ENCODE peak calls at places on chromosome 22, in seven cellular contexts. X, I, S, L, W, U and N are unnamed samples.
A peak's percentile ranks its signal among the peaks of the same experiment; 100 is the strongest.

GRCh38 chr22:46150615-46151423 is 493 bp downstream of the PPARA start:
- DNase-seq in U (peak; percentile 34), L (peak; percentile 40), S (peak; percentile 52), X (no peak), W (no peak), I (peak; percentile 76), N (no peak)

GRCh38 chr22:27043246-27043645 is 385.9 kb downstream of the MIAT start:
- DNase-seq in L (no peak), U (no peak), W (no peak), S (no peak), X (no peak), I (no peak), N (no peak)

GRCh38 chr22:44585559-44586121 is 87.6 kb upstream of the RTL6 start:
- DNase-seq in W (no peak), L (no peak), S (no peak), U (no peak), I (peak; percentile 56), X (no peak), N (no peak)

GRCh38 chr22:44584256-44584902 is 86.3 kb upstream of the RTL6 start:
- DNase-seq in S (no peak), X (no peak), L (no peak), W (no peak), U (peak; percentile 18), I (peak; percentile 36), N (no peak)

GRCh38 chr22:28783786-28784671 is 11.5 kb downstream of the CCDC117 start:
- DNase-seq in L (no peak), X (no peak), S (peak; percentile 51), U (no peak), I (no peak), W (peak; percentile 15), N (no peak)

GRCh38 chr22:49703391-49703926 is 124.2 kb downstream of the BRD1 start:
- DNase-seq in U (no peak), W (no peak), S (no peak), X (no peak), I (no peak), L (no peak), N (no peak)

GRCh38 chr22:32745251-32745995 is 56.1 kb upstream of the TIMP3 start:
- DNase-seq in X (peak; percentile 90), W (no peak), I (peak; percentile 85), U (peak; percentile 76), L (peak; percentile 41), S (peak; percentile 39), N (no peak)

GRCh38 chr22:20741008-20741633 is 32.8 kb upstream of the SERPIND1 start:
- DNase-seq in X (no peak), S (no peak), L (no peak), W (no peak), I (no peak), U (no peak), N (no peak)

GRCh38 chr22:20607157-20607907 is 99.9 kb downstream of the MED15 start:
- DNase-seq in L (no peak), U (peak; percentile 47), X (no peak), S (no peak), W (no peak), I (no peak), N (no peak)

GRCh38 chr22:30047364-30047738 is 32.9 kb upstream of the HORMAD2 start:
- DNase-seq in S (no peak), X (no peak), U (peak; percentile 38), I (peak; percentile 13), W (no peak), L (no peak), N (no peak)

GRCh38 chr22:31082606-31083376 is 1.7 kb downstream of the SMTN start:
- DNase-seq in I (peak; percentile 94), S (peak; percentile 92), U (peak; percentile 75), X (peak; percentile 65), L (peak; percentile 85), W (no peak), N (no peak)

GRCh38 chr22:31084811-31085492 is 3.8 kb downstream of the SMTN start:
- DNase-seq in I (peak; percentile 96), W (peak; percentile 50), U (peak; percentile 89), L (peak; percentile 86), S (peak; percentile 89), X (no peak), N (no peak)

GRCh38 chr22:28808716-28809355 is 8.5 kb upstream of the XBP1 start:
- DNase-seq in I (no peak), W (no peak), U (no peak), X (no peak), S (no peak), L (no peak), N (no peak)

GRCh38 chr22:25840162-25840561 is 98.2 kb downstream of the MYO18B start:
- DNase-seq in L (no peak), U (no peak), W (no peak), I (no peak), X (no peak), S (no peak), N (no peak)

GRCh38 chr22:45166935-45167334 is 3.2 kb downstream of the NUP50 start:
- DNase-seq in I (no peak), U (no peak), X (no peak), S (no peak), L (no peak), W (no peak), N (no peak)

GRCh38 chr22:46153930-46154329 is 3.6 kb downstream of the PPARA start:
- DNase-seq in X (no peak), S (no peak), I (no peak), U (no peak), L (no peak), W (no peak), N (no peak)

GRCh38 chr22:34281738-34282137 is 361.5 kb upstream of the LARGE1 start:
- DNase-seq in S (no peak), X (no peak), U (no peak), L (no peak), W (no peak), I (no peak), N (no peak)

GRCh38 chr22:30382340-30382739 is 4.9 kb downstream of the RNF215 start:
- DNase-seq in L (no peak), W (no peak), S (no peak), I (no peak), U (no peak), X (no peak), N (no peak)

GRCh38 chr22:30445438-30445936 is 19.9 kb downstream of the MTFP1 start:
- DNase-seq in X (peak; percentile 37), S (no peak), L (no peak), U (no peak), I (no peak), W (no peak), N (no peak)

GRCh38 chr22:44384563-44384940 is 71.8 kb upstream of the SHISAL1 start:
- DNase-seq in U (no peak), L (no peak), S (no peak), X (no peak), W (no peak), I (peak; percentile 40), N (no peak)

GRCh38 chr22:46025225-46025972 is 48.4 kb upstream of the WNT7B start:
- DNase-seq in W (no peak), I (peak; percentile 54), S (no peak), X (no peak), L (no peak), U (no peak), N (no peak)

GRCh38 chr22:35319244-35319985 is 19.7 kb downstream of the TOM1 start:
- DNase-seq in U (no peak), L (no peak), I (no peak), X (no peak), W (no peak), S (no peak), N (no peak)

GRCh38 chr22:49968313-49968830 is 7.8 kb downstream of the PIM3 start:
- DNase-seq in U (peak; percentile 29), S (peak; percentile 20), X (no peak), I (no peak), L (no peak), W (no peak), N (no peak)

DNA sequence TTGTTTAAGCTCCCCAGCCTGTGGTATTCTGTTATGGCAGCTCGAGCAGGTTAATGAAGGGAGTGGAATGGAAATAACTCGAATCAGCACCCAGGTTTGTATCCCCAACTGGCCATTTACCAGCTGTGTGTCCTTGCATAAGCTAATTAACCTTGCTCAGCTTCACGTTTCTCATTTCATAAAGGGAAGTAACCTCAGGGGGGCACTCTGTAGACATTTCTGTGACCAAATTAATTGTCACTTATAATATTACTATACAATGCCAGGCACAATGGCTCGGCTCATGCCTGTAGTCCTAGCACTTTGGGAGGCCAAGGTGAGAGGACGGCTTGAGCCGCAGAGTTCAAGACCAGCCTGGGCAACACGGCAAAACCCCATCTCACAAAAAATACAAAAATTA is 13.8 kb downstream of the ADA2 start:
- DNase-seq in X (no peak), W (no peak), S (no peak), U (no peak), I (no peak), L (no peak), N (no peak)
- TF ChIP-seq CTCF in X (no peak), W (no peak), S (no peak), U (no peak), I (no peak), L (no peak), N (no peak)

DNA sequence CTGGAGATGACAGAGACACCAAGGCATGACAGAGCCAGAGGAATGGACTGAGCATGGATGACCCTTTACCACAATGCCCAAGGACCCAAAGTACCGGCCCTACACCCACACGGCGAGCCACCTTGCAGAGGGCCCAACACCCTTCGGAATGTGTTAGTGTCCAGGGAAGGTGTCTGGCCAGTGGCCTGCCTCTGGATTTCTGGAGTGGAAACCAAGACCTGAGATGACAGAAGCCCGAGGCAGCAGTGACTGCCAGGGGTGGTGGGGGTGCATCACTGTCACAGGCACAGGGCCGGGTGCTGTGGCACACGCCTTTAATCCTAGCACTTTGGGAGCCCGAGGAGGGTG is 28.7 kb downstream of the PDGFB start:
- DNase-seq in U (no peak), W (no peak), I (peak; percentile 48), L (no peak), S (no peak), X (no peak), N (no peak)
- TF ChIP-seq CTCF in U (peak; percentile 17), W (no peak), I (no peak), L (peak; percentile 7), S (no peak), X (no peak), N (no peak)

DNA sequence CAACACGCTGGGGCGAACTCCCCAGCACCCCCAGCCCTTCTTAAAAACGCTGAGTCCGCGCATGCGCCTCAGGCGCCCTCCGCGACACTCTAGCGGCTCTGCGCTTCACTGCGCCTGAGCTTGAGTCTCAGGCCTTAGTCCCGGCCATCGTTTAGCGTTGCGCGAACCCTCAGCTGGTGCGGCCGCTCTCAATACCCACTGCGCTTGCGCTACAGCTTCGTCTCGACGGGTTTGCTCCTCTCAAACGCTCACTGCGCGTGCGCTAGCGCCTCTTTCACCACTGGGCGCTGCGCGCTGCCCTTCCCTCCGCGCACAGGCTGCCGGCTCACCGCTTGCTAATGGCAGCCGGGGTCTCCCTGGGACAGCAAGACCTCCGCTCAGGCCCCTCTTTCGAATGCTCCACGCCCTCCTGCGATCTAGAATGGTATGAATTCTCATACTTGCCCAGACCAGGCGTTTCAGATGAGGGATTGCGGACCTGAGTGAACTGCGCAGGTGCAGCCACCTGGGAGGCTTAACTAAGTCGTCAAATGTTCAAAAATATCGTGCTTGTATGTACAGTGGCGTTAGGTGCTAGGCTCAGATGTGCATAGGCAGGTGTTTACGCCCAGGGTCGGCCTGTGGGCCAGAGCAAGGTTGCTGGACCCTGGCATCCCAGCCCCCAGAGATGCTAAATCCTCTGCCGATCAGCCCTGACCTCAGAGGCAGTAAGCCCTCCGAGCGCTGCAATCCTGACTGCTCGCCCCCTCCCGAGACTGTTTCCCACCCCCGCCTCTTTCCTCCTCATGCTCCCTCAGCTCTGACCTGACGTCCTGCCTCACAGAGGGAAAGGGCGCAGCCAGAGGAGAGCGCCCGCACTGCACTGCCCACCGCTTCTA is at the start of gene SLC2A11:
- DNase-seq in I (peak; percentile 98), X (peak; percentile 93), S (peak; percentile 97), W (peak; percentile 92), L (peak; percentile 95), U (peak; percentile 98), N (peak; percentile 91)
- TF ChIP-seq CTCF in I (peak; percentile 60), X (peak; percentile 14), S (no peak), W (no peak), L (no peak), U (peak; percentile 32), N (peak; percentile 31)

GRCh38 chr22:48055827-48056226 is 1293.4 kb downstream of the TBC1D22A start:
- DNase-seq in U (no peak), L (no peak), W (no peak), I (no peak), S (no peak), X (peak; percentile 1), N (no peak)
- TF ChIP-seq CTCF in U (no peak), L (no peak), W (no peak), I (no peak), S (no peak), X (no peak), N (no peak)